ENCODE peak calls at places on chromosomes 1 and 21, in ten cellular contexts. One of them, this sample, is unnamed.

GRCh38 chr1:212413902-212414327 is 771 bp downstream of the PACC1 start:
- DNase-seq in NCI-H345: no peak
- DNase-seq in WTC11: no peak
- DNase-seq in stimulated activated CD4-positive, alpha-beta T cell treated with anti-CD3 and anti-CD28 coated beads, TNF-alpha, amount 100 ng/mL, for 4 hours: no peak
- DNase-seq in ovary: no peak
- DNase-seq in EH: peak
- DNase-seq in GM03348: peak
- DNase-seq in neural crest cell: peak
- DNase-seq in HuH-7: peak
- DNase-seq in nucleus accumbens: no peak
- DNase-seq in this sample: no peak

GRCh38 chr21:40165212-40165611 is 298.0 kb downstream of the PCP4 start:
- DNase-seq in NCI-H345: no peak
- DNase-seq in WTC11: no peak
- DNase-seq in stimulated activated CD4-positive, alpha-beta T cell treated with anti-CD3 and anti-CD28 coated beads, TNF-alpha, amount 100 ng/mL, for 4 hours: no peak
- DNase-seq in ovary: no peak
- DNase-seq in EH: peak
- DNase-seq in GM03348: no peak
- DNase-seq in neural crest cell: no peak
- DNase-seq in HuH-7: no peak
- DNase-seq in nucleus accumbens: no peak
- DNase-seq in this sample: no peak

GRCh38 chr21:36658926-36659325 is 40.0 kb upstream of the SIM2 start:
- DNase-seq in NCI-H345: no peak
- DNase-seq in WTC11: no peak
- DNase-seq in stimulated activated CD4-positive, alpha-beta T cell treated with anti-CD3 and anti-CD28 coated beads, TNF-alpha, amount 100 ng/mL, for 4 hours: no peak
- DNase-seq in ovary: no peak
- DNase-seq in EH: no peak
- DNase-seq in GM03348: no peak
- DNase-seq in neural crest cell: no peak
- DNase-seq in HuH-7: no peak
- DNase-seq in nucleus accumbens: no peak
- DNase-seq in this sample: no peak

GRCh38 chr1:42745851-42746250 is 5.8 kb upstream of the CLDN19 start:
- DNase-seq in NCI-H345: no peak
- DNase-seq in WTC11: no peak
- DNase-seq in stimulated activated CD4-positive, alpha-beta T cell treated with anti-CD3 and anti-CD28 coated beads, TNF-alpha, amount 100 ng/mL, for 4 hours: no peak
- DNase-seq in ovary: no peak
- DNase-seq in EH: no peak
- DNase-seq in GM03348: no peak
- DNase-seq in neural crest cell: no peak
- DNase-seq in HuH-7: no peak
- DNase-seq in nucleus accumbens: no peak
- DNase-seq in this sample: peak

GRCh38 chr1:116686723-116687368 is 19.3 kb upstream of the IGSF3 start:
- DNase-seq in NCI-H345: no peak
- DNase-seq in WTC11: no peak
- DNase-seq in stimulated activated CD4-positive, alpha-beta T cell treated with anti-CD3 and anti-CD28 coated beads, TNF-alpha, amount 100 ng/mL, for 4 hours: no peak
- DNase-seq in ovary: no peak
- DNase-seq in EH: no peak
- DNase-seq in GM03348: no peak
- DNase-seq in neural crest cell: no peak
- DNase-seq in HuH-7: no peak
- DNase-seq in nucleus accumbens: no peak
- DNase-seq in this sample: no peak

GRCh38 chr1:57576750-57577149 is 152.9 kb upstream of the DAB1 start:
- DNase-seq in NCI-H345: no peak
- DNase-seq in WTC11: no peak
- DNase-seq in stimulated activated CD4-positive, alpha-beta T cell treated with anti-CD3 and anti-CD28 coated beads, TNF-alpha, amount 100 ng/mL, for 4 hours: no peak
- DNase-seq in ovary: no peak
- DNase-seq in EH: no peak
- DNase-seq in GM03348: no peak
- DNase-seq in neural crest cell: no peak
- DNase-seq in HuH-7: peak
- DNase-seq in nucleus accumbens: no peak
- DNase-seq in this sample: no peak

GRCh38 chr1:53766766-53767409 is 27.9 kb upstream of the GLIS1 start:
- DNase-seq in NCI-H345: no peak
- DNase-seq in WTC11: no peak
- DNase-seq in stimulated activated CD4-positive, alpha-beta T cell treated with anti-CD3 and anti-CD28 coated beads, TNF-alpha, amount 100 ng/mL, for 4 hours: no peak
- DNase-seq in ovary: no peak
- DNase-seq in EH: peak
- DNase-seq in GM03348: peak
- DNase-seq in neural crest cell: no peak
- DNase-seq in HuH-7: no peak
- DNase-seq in nucleus accumbens: no peak
- DNase-seq in this sample: no peak

GRCh38 chr1:28926629-28927441 is 12.5 kb downstream of the EPB41 start:
- DNase-seq in NCI-H345: peak
- DNase-seq in WTC11: no peak
- DNase-seq in stimulated activated CD4-positive, alpha-beta T cell treated with anti-CD3 and anti-CD28 coated beads, TNF-alpha, amount 100 ng/mL, for 4 hours: no peak
- DNase-seq in ovary: no peak
- DNase-seq in EH: peak
- DNase-seq in GM03348: no peak
- DNase-seq in neural crest cell: no peak
- DNase-seq in HuH-7: no peak
- DNase-seq in nucleus accumbens: no peak
- DNase-seq in this sample: no peak

GRCh38 chr1:30815556-30815955 is 58.0 kb upstream of the LAPTM5 start:
- DNase-seq in NCI-H345: no peak
- DNase-seq in WTC11: no peak
- DNase-seq in stimulated activated CD4-positive, alpha-beta T cell treated with anti-CD3 and anti-CD28 coated beads, TNF-alpha, amount 100 ng/mL, for 4 hours: no peak
- DNase-seq in ovary: no peak
- DNase-seq in EH: no peak
- DNase-seq in GM03348: no peak
- DNase-seq in neural crest cell: no peak
- DNase-seq in HuH-7: no peak
- DNase-seq in nucleus accumbens: no peak
- DNase-seq in this sample: no peak

GRCh38 chr1:164320780-164321683 is 238.0 kb upstream of the PBX1 start:
- DNase-seq in NCI-H345: no peak
- DNase-seq in WTC11: peak
- DNase-seq in stimulated activated CD4-positive, alpha-beta T cell treated with anti-CD3 and anti-CD28 coated beads, TNF-alpha, amount 100 ng/mL, for 4 hours: no peak
- DNase-seq in ovary: peak
- DNase-seq in EH: peak
- DNase-seq in GM03348: peak
- DNase-seq in neural crest cell: peak
- DNase-seq in HuH-7: peak
- DNase-seq in nucleus accumbens: peak
- DNase-seq in this sample: no peak

GRCh38 chr1:16019580-16020277 is 1.9 kb upstream of the HSPB7 start:
- DNase-seq in NCI-H345: no peak
- DNase-seq in WTC11: no peak
- DNase-seq in stimulated activated CD4-positive, alpha-beta T cell treated with anti-CD3 and anti-CD28 coated beads, TNF-alpha, amount 100 ng/mL, for 4 hours: no peak
- DNase-seq in ovary: peak
- DNase-seq in EH: peak
- DNase-seq in GM03348: peak
- DNase-seq in neural crest cell: no peak
- DNase-seq in HuH-7: no peak
- DNase-seq in nucleus accumbens: peak
- DNase-seq in this sample: no peak

GRCh38 chr1:6864166-6864565 is 78.9 kb downstream of the CAMTA1 start:
- DNase-seq in NCI-H345: no peak
- DNase-seq in WTC11: no peak
- DNase-seq in stimulated activated CD4-positive, alpha-beta T cell treated with anti-CD3 and anti-CD28 coated beads, TNF-alpha, amount 100 ng/mL, for 4 hours: no peak
- DNase-seq in ovary: no peak
- DNase-seq in EH: no peak
- DNase-seq in GM03348: no peak
- DNase-seq in neural crest cell: no peak
- DNase-seq in HuH-7: no peak
- DNase-seq in nucleus accumbens: no peak
- DNase-seq in this sample: no peak

GRCh38 chr1:102434421-102434820 is 437.7 kb upstream of the OLFM3 start:
- DNase-seq in NCI-H345: peak
- DNase-seq in WTC11: peak
- DNase-seq in stimulated activated CD4-positive, alpha-beta T cell treated with anti-CD3 and anti-CD28 coated beads, TNF-alpha, amount 100 ng/mL, for 4 hours: no peak
- DNase-seq in ovary: no peak
- DNase-seq in EH: peak
- DNase-seq in GM03348: peak
- DNase-seq in neural crest cell: peak
- DNase-seq in HuH-7: no peak
- DNase-seq in nucleus accumbens: peak
- DNase-seq in this sample: no peak

GRCh38 chr1:40772146-40772770 is 11.3 kb upstream of the KCNQ4 start:
- DNase-seq in NCI-H345: no peak
- DNase-seq in WTC11: no peak
- DNase-seq in stimulated activated CD4-positive, alpha-beta T cell treated with anti-CD3 and anti-CD28 coated beads, TNF-alpha, amount 100 ng/mL, for 4 hours: no peak
- DNase-seq in ovary: no peak
- DNase-seq in EH: no peak
- DNase-seq in GM03348: no peak
- DNase-seq in neural crest cell: no peak
- DNase-seq in HuH-7: no peak
- DNase-seq in nucleus accumbens: no peak
- DNase-seq in this sample: no peak

GRCh38 chr21:38668067-38668466 is 137.7 kb upstream of the ETS2 start:
- DNase-seq in NCI-H345: no peak
- DNase-seq in WTC11: no peak
- DNase-seq in stimulated activated CD4-positive, alpha-beta T cell treated with anti-CD3 and anti-CD28 coated beads, TNF-alpha, amount 100 ng/mL, for 4 hours: no peak
- DNase-seq in ovary: no peak
- DNase-seq in EH: no peak
- DNase-seq in GM03348: no peak
- DNase-seq in neural crest cell: no peak
- DNase-seq in HuH-7: no peak
- DNase-seq in nucleus accumbens: no peak
- DNase-seq in this sample: no peak

GRCh38 chr1:67604778-67605177 is 80.2 kb upstream of the GADD45A start:
- DNase-seq in NCI-H345: no peak
- DNase-seq in WTC11: no peak
- DNase-seq in stimulated activated CD4-positive, alpha-beta T cell treated with anti-CD3 and anti-CD28 coated beads, TNF-alpha, amount 100 ng/mL, for 4 hours: no peak
- DNase-seq in ovary: no peak
- DNase-seq in EH: no peak
- DNase-seq in GM03348: no peak
- DNase-seq in neural crest cell: no peak
- DNase-seq in HuH-7: no peak
- DNase-seq in nucleus accumbens: no peak
- DNase-seq in this sample: no peak

This sample was measured in activated T-cell treated with anti-CD3 and anti-CD28 coated beads, Interleukin-2, amount 50 U/mL, for 24 hours.